ENCODE peak calls at places on chromosome 10, in seven cellular contexts. M is stimulated activated CD8-positive, alpha-beta memory T cell treated with anti-CD3 and anti-CD28 coated beads, Interleukin-15, amount 100 ng/mL, for 24 hours; P is effector memory CD4-positive, alpha-beta T cell; S is memory B cell; B is hypothalamus; L is ELF-1; O is cardiac muscle cell. E is an unnamed sample.
A peak's percentile ranks its signal among the peaks of the same experiment; 100 is the strongest.

GRCh38 chr10:105585753-105586152 is 944.7 kb downstream of the SORCS3 start:
- DNase-seq in P (no peak), B (no peak), M (no peak), L (no peak), O (no peak), S (no peak), E (no peak)

GRCh38 chr10:51427758-51428157 is 271.6 kb downstream of the CSTF2T start:
- DNase-seq in O (no peak), S (no peak), M (no peak), P (no peak), B (no peak), L (no peak), E (no peak)

GRCh38 chr10:37856881-37857286 is 526 bp downstream of the ZNF248 start:
- DNase-seq in M (peak; percentile 2), O (no peak), S (no peak), P (peak; percentile 6), B (no peak), L (no peak), E (no peak)

GRCh38 chr10:5818894-5819293 is 5.7 kb upstream of the GDI2 start:
- DNase-seq in S (no peak), P (no peak), O (no peak), B (no peak), L (no peak), M (no peak), E (no peak)

GRCh38 chr10:46525177-46525823 is 31.2 kb downstream of the GPRIN2 start:
- DNase-seq in B (no peak), M (no peak), L (no peak), S (no peak), O (peak; percentile 92), P (no peak), E (no peak)

GRCh38 chr10:13018171-13018570 is 16.7 kb upstream of the CCDC3 start:
- DNase-seq in M (no peak), P (no peak), B (no peak), S (no peak), L (no peak), O (peak; percentile 55), E (no peak)

GRCh38 chr10:21934307-21934706 is 69.2 kb downstream of the DNAJC1 start:
- DNase-seq in S (no peak), B (no peak), P (no peak), O (peak; percentile 25), L (no peak), M (no peak), E (no peak)

GRCh38 chr10:72097448-72098300 is 9.3 kb upstream of the SPOCK2 start:
- DNase-seq in M (no peak), P (no peak), O (peak; percentile 97), S (no peak), L (no peak), B (no peak), E (no peak)

GRCh38 chr10:49324711-49325110 is 25.7 kb downstream of the C10orf71 start:
- DNase-seq in B (no peak), M (no peak), O (peak; percentile 3), L (peak; percentile 43), S (no peak), P (no peak), E (no peak)